ENCODE peak calls at places on chromosomes 6 and 20, in five cellular contexts. One of them, this sample, is unnamed.

GRCh38 chr6:53794073-53794719 is 609 bp upstream of the LRRC1 start:
- DNase-seq in naive thymus-derived CD4-positive, alpha-beta T cell: peak; percentile 71
- DNase-seq in OCI-LY7: peak; percentile 81
- DNase-seq in ovary: peak; percentile 79
- DNase-seq in CD4-positive, alpha-beta T cell: peak; percentile 66
- DNase-seq in this sample: peak; percentile 97

GRCh38 chr20:25238319-25239037 is 9.4 kb upstream of the PYGB start:
- DNase-seq in CD4-positive, alpha-beta T cell: no peak
- DNase-seq in ovary: no peak
- DNase-seq in naive thymus-derived CD4-positive, alpha-beta T cell: no peak
- DNase-seq in OCI-LY7: no peak
- DNase-seq in this sample: no peak

GRCh38 chr20:4064118-4064962 is 49.0 kb upstream of the RNF24 start:
- DNase-seq in OCI-LY7: no peak
- DNase-seq in CD4-positive, alpha-beta T cell: no peak
- DNase-seq in ovary: peak; percentile 96
- DNase-seq in naive thymus-derived CD4-positive, alpha-beta T cell: no peak
- DNase-seq in this sample: no peak

GRCh38 chr6:157099912-157100593 is 223.3 kb downstream of the TMEM242 start:
- DNase-seq in naive thymus-derived CD4-positive, alpha-beta T cell: peak; percentile 61
- DNase-seq in CD4-positive, alpha-beta T cell: no peak
- DNase-seq in OCI-LY7: no peak
- DNase-seq in ovary: no peak
- DNase-seq in this sample: no peak

GRCh38 chr6:67694127-67694526 is 941.0 kb upstream of the ADGRB3 start:
- DNase-seq in OCI-LY7: peak; percentile 5
- DNase-seq in ovary: no peak
- DNase-seq in CD4-positive, alpha-beta T cell: no peak
- DNase-seq in naive thymus-derived CD4-positive, alpha-beta T cell: no peak
- DNase-seq in this sample: no peak

GRCh38 chr20:62872184-62872862 is 10.7 kb upstream of the TCFL5 start:
- DNase-seq in naive thymus-derived CD4-positive, alpha-beta T cell: no peak
- DNase-seq in OCI-LY7: no peak
- DNase-seq in ovary: no peak
- DNase-seq in CD4-positive, alpha-beta T cell: no peak
- DNase-seq in this sample: no peak

GRCh38 chr20:24917797-24918578 is 31.1 kb upstream of the CST7 start:
- DNase-seq in CD4-positive, alpha-beta T cell: peak; percentile 49
- DNase-seq in OCI-LY7: peak; percentile 50
- DNase-seq in naive thymus-derived CD4-positive, alpha-beta T cell: peak; percentile 18
- DNase-seq in ovary: peak; percentile 81
- DNase-seq in this sample: peak; percentile 45

GRCh38 chr6:170172406-170172805 is 118.5 kb downstream of the DLL1 start:
- DNase-seq in CD4-positive, alpha-beta T cell: no peak
- DNase-seq in naive thymus-derived CD4-positive, alpha-beta T cell: no peak
- DNase-seq in ovary: no peak
- DNase-seq in OCI-LY7: no peak
- DNase-seq in this sample: no peak

GRCh38 chr6:128630213-128630612 is 109.8 kb upstream of the PTPRK start:
- DNase-seq in naive thymus-derived CD4-positive, alpha-beta T cell: no peak
- DNase-seq in OCI-LY7: no peak
- DNase-seq in ovary: no peak
- DNase-seq in CD4-positive, alpha-beta T cell: no peak
- DNase-seq in this sample: no peak

GRCh38 chr6:23173231-23173630 is 603.9 kb downstream of the HDGFL1 start:
- DNase-seq in CD4-positive, alpha-beta T cell: no peak
- DNase-seq in naive thymus-derived CD4-positive, alpha-beta T cell: no peak
- DNase-seq in ovary: no peak
- DNase-seq in OCI-LY7: no peak
- DNase-seq in this sample: no peak

GRCh38 chr20:24953621-24954133 is 4.6 kb downstream of the CST7 start:
- DNase-seq in CD4-positive, alpha-beta T cell: no peak
- DNase-seq in ovary: no peak
- DNase-seq in naive thymus-derived CD4-positive, alpha-beta T cell: no peak
- DNase-seq in OCI-LY7: no peak
- DNase-seq in this sample: no peak

GRCh38 chr6:24650365-24650764 is 4.4 kb upstream of the KIAA0319 start:
- DNase-seq in OCI-LY7: no peak
- DNase-seq in naive thymus-derived CD4-positive, alpha-beta T cell: no peak
- DNase-seq in ovary: no peak
- DNase-seq in CD4-positive, alpha-beta T cell: no peak
- DNase-seq in this sample: no peak

GRCh38 chr6:119950681-119951080 is 601.1 kb upstream of the MAN1A1 start:
- DNase-seq in OCI-LY7: no peak
- DNase-seq in naive thymus-derived CD4-positive, alpha-beta T cell: no peak
- DNase-seq in CD4-positive, alpha-beta T cell: no peak
- DNase-seq in ovary: no peak
- DNase-seq in this sample: no peak

This sample was measured in Jurkat, Clone E6-1.